ENCODE peak calls at places on chromosome 6, in six cellular contexts. N is breast epithelium, A is testis, M is esophagus squamous epithelium, P is IMR-90, Q is A549. D is an unnamed sample.

GRCh38 chr6:5111626-5112025 is 26.5 kb downstream of the PPP1R3G start:
- DNase-seq in N (no peak), P (no peak), Q (no peak), M (no peak), A (no peak), D (no peak)

GRCh38 chr6:6915813-6916547 is 191.8 kb upstream of the RREB1 start:
- DNase-seq in P (peak), Q (no peak), A (peak), N (no peak), M (no peak), D (peak)

GRCh38 chr6:44788387-44788981 is 401.0 kb downstream of the CDC5L start:
- DNase-seq in N (no peak), A (no peak), Q (no peak), P (peak), M (no peak), D (no peak)

GRCh38 chr6:169722362-169723199 is 1.7 kb downstream of the PHF10 start:
- DNase-seq in A (peak), M (no peak), P (peak), N (peak), Q (no peak), D (peak)

GRCh38 chr6:35468980-35469710 is 944 bp downstream of the RPL10A start:
- DNase-seq in P (no peak), Q (no peak), A (no peak), N (no peak), M (no peak), D (no peak)

GRCh38 chr6:136628996-136629395 is 78.8 kb upstream of the MAP7 start:
- DNase-seq in A (no peak), P (peak), Q (no peak), N (no peak), M (no peak), D (no peak)

GRCh38 chr6:22613695-22614094 is 44.3 kb downstream of the HDGFL1 start:
- DNase-seq in A (no peak), M (no peak), P (peak), Q (no peak), N (no peak), D (no peak)

GRCh38 chr6:137493218-137494038 is 766 bp downstream of the OLIG3 start:
- DNase-seq in M (no peak), A (no peak), Q (no peak), P (no peak), N (no peak), D (peak)

GRCh38 chr6:168368971-168369370 is 49.4 kb upstream of the DACT2 start:
- DNase-seq in M (no peak), P (no peak), Q (no peak), N (no peak), A (no peak), D (no peak)

GRCh38 chr6:139131736-139132285 is 3.1 kb upstream of the HECA start:
- DNase-seq in A (no peak), N (no peak), M (no peak), Q (no peak), P (no peak), D (no peak)

GRCh38 chr6:5249451-5250122 is 11.2 kb downstream of the LYRM4 start:
- DNase-seq in M (no peak), N (no peak), Q (no peak), P (no peak), A (no peak), D (no peak)

GRCh38 chr6:39107641-39108040 is 7.3 kb downstream of the SAYSD1 start:
- DNase-seq in M (no peak), A (no peak), Q (no peak), N (no peak), P (no peak), D (no peak)

GRCh38 chr6:111550953-111551352 is 54.7 kb downstream of the TRAF3IP2 start:
- DNase-seq in M (no peak), N (no peak), Q (no peak), P (no peak), A (no peak), D (peak)

GRCh38 chr6:159727717-159728440 is 573 bp downstream of the WTAP start:
- DNase-seq in P (no peak), A (no peak), M (no peak), Q (peak), N (peak), D (no peak)

GRCh38 chr6:159728552-159728951 is 1.2 kb downstream of the WTAP start:
- DNase-seq in M (no peak), Q (no peak), N (no peak), A (no peak), P (no peak), D (no peak)

GRCh38 chr6:159730277-159730676 is 3.0 kb downstream of the WTAP start:
- DNase-seq in A (no peak), P (no peak), Q (no peak), N (no peak), M (no peak), D (no peak)

GRCh38 chr6:159726918-159727716 is at the start of gene WTAP:
- DNase-seq in M (peak), A (peak), N (peak), Q (peak), P (peak), D (peak)

DNA sequence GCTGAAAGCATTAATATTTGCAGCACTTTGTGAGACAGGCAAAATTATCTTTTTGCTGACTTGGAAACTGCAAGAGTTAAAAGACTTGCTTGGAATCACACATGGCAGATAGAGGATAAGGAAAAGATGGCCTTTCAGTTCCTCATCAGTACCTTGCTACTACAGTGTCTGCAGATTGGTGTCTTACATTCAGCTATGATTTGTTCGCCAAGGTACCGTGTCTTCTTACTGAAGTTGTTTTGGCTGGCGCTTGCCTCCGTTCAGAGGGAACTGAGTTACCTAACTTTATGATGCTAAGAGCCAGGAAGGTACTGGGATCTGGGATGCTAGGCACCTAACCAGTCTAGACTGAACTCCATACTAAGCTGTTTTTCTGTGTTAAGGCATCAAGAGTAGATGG is 2.3 kb downstream of the WTAP start:
- DNase-seq in A (no peak), M (no peak), P (peak), Q (no peak), N (no peak), D (no peak)
- TF ChIP-seq POLR2A in A (no peak), M (no peak), P (no peak), Q (no peak), N (no peak), D (no peak)

GRCh38 chr6:106117579-106117978 is 31.4 kb downstream of the PRDM1 start:
- DNase-seq in N (no peak), P (no peak), Q (no peak), M (no peak), A (no peak), D (no peak)
- H3K4me3 ChIP-seq in N (no peak), P (no peak), Q (no peak), M (no peak), A (no peak), D (no peak)

DNA sequence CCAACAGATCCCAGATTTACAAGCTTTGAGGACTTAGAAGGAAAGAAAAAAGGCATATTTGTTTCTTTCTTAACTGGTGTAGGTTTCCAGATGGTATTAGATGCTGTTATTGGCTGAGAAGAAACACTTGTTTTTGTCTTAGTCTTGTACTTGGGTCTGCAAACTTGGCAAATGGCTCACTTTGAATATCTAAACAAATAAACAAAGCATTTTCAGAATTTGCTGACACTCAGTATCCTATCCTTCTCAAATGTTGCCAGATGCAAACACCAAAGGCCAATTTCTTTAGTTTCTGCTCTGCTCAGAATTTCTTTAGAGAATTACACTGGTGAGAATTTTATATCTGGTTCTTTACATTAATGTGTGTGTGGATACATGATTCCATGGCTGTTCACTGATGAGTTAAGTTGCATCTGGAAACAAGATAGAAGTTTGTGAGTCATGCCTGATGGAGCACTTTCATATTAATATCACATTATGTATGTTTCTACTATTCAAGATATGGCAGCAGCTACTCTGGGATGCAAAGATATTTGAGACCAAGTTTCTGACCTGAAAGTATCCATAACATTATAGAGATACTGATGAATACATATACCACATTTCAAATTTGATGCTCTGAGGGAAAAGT is 43.8 kb upstream of the CEP162 start:
- DNase-seq in A (no peak), N (no peak), M (no peak), Q (no peak), P (no peak), D (no peak)
- TF ChIP-seq POLR2A in A (no peak), N (no peak), M (no peak), Q (no peak), P (no peak), D (no peak)

DNA sequence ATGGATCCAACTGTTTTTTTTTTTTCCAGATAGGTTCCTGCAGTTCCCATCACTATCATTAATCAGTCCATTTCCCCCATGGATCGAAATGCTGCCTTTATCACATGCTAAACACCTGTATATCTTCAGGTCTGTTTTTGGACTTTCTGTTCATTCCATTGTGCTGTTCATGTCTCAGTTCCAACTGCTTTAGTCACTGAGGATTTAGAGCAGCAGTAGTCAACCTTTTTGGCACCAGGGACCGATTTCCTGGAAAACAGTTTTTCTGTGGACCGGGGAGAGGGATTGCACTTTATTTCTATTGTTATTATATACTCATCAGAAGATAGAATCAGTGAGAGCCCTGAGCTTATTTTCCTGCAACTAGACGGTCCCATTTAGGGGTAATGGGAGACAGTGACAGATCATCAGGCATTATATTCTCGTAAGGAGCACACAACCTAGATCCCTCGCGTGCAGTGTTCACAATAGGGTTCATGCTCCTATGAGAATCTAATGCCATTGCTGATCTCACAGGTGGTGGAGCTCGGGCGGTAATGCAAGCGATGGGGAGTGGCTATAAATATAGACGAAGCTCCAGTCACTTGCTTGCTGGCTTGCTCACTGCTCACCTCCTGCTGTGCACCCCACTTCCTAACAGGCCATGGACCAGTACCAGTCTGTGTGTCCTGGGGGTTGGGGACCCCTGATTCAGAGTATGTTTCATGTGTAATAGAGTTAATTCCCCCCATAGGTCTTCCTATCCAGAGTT is 46.0 kb downstream of the CAP2 start:
- DNase-seq in Q (no peak), A (no peak), P (no peak), M (no peak), N (no peak), D (no peak)
- H3K4me3 ChIP-seq in Q (no peak), A (no peak), P (no peak), M (no peak), N (no peak), D (no peak)

DNA sequence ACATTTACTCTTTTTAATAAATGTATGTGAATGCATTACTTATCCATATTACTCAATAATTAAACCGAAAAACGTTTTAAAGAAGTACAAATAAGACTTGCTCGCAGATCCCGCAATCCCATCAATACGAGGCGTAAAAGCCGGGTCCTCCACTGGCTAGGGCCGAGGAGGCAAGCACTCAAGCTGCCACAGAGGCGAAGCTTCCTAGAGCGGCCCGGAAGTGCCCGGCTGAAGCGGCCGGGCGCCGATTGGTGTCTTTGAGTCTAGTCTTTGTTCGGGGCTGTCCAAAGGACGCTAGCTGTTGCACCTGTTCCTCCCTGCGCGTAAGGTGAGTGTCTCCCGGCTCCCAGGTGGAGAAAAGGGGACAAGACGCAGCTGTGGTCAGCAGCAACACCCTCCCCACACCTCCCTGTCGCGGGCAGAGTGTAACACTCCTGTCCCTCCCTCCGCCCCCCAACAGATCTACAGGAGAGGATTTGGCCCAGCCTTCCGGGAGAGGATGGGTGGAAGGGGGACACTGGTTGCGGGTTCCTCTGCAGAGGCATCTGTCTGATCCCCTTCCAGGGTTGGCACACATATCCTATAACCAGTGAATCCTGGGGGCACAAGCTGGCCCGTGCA is at the start of gene ZSCAN16:
- DNase-seq in A (peak), M (peak), Q (peak), P (peak), N (peak), D (peak)
- TF ChIP-seq POLR2A in A (no peak), M (no peak), Q (peak), P (no peak), N (no peak), D (peak)

GRCh38 chr6:41162687-41163418 is at the start of gene TREM2:
- DNase-seq in P (no peak), A (no peak), M (no peak), N (no peak), Q (no peak), D (no peak)
- H3K4me3 ChIP-seq in P (no peak), A (no peak), M (no peak), N (peak), Q (no peak), D (no peak)

DNA sequence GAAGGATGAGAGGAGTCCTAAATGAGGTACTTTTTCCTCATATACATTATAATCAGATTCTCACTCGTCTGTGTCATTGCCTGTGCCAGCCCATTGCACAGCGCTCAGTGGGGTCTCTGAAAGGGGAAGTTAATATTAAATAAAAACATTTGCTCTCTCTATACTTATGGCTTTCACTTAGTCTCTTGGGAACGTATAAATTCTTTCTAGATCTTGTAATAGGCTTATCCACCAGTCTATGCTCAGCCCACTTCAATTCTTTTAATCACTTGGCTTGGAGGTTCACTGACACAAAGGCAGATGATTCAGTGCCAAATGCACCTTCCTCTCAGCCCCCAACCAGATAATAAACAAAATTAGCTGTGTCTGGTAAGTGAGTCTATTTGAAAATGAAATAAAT is 164.3 kb upstream of the OGFRL1 start:
- DNase-seq in N (no peak), A (no peak), Q (no peak), P (no peak), M (no peak), D (no peak)
- TF ChIP-seq POLR2A in N (no peak), A (no peak), Q (no peak), P (no peak), M (no peak), D (no peak)

D was measured in thyroid gland.